ENCODE peak calls at places on chromosomes 11 and 22, in four cellular contexts. One of them, this sample, is unnamed. For H3K9me1, the result is how much of the 10 kb centered on the place peaks cover.

GRCh38 chr11:35812850-35813249 is 131.0 kb upstream of the LDLRAD3 start:
- DNase-seq in K562: no peak
- DNase-seq in endothelial cell of umbilical vein: no peak
- DNase-seq in keratinocyte: no peak
- DNase-seq in this sample: no peak

GRCh38 chr11:2797741-2798361 is 87.7 kb downstream of the CDKN1C start:
- DNase-seq in K562: no peak
- DNase-seq in endothelial cell of umbilical vein: no peak
- DNase-seq in keratinocyte: no peak
- DNase-seq in this sample: no peak

GRCh38 chr11:2801711-2802388 is 83.7 kb downstream of the CDKN1C start:
- DNase-seq in keratinocyte: no peak
- DNase-seq in K562: no peak
- DNase-seq in endothelial cell of umbilical vein: no peak
- DNase-seq in this sample: no peak

GRCh38 chr11:118841469-118842222 is 42.0 kb upstream of the CXCR5 start:
- DNase-seq in endothelial cell of umbilical vein: no peak
- DNase-seq in keratinocyte: no peak
- DNase-seq in K562: no peak
- DNase-seq in this sample: no peak

GRCh38 chr11:65300621-65301290 is 13.9 kb upstream of the CDC42EP2 start:
- DNase-seq in K562: no peak
- DNase-seq in keratinocyte: no peak
- DNase-seq in endothelial cell of umbilical vein: no peak
- DNase-seq in this sample: no peak

GRCh38 chr11:12192796-12193514 is 82.6 kb downstream of the MICAL2 start:
- DNase-seq in K562: peak
- DNase-seq in keratinocyte: no peak
- DNase-seq in endothelial cell of umbilical vein: no peak
- DNase-seq in this sample: no peak

GRCh38 chr22:25085930-25086901 is 113.4 kb upstream of the CRYBB3 start:
- DNase-seq in endothelial cell of umbilical vein: peak
- DNase-seq in K562: no peak
- DNase-seq in keratinocyte: no peak
- DNase-seq in this sample: no peak

GRCh38 chr11:818396-819128 is at the start of gene PNPLA2:
- DNase-seq in keratinocyte: no peak
- DNase-seq in K562: no peak
- DNase-seq in endothelial cell of umbilical vein: no peak
- DNase-seq in this sample: no peak

GRCh38 chr22:45638834-45639746 is 32.5 kb upstream of the ATXN10 start:
- DNase-seq in keratinocyte: peak
- DNase-seq in endothelial cell of umbilical vein: peak
- DNase-seq in K562: peak
- DNase-seq in this sample: no peak

GRCh38 chr11:8040921-8041285 is 40.1 kb upstream of the TUB start:
- DNase-seq in K562: no peak
- DNase-seq in endothelial cell of umbilical vein: no peak
- DNase-seq in keratinocyte: no peak
- DNase-seq in this sample: no peak

GRCh38 chr11:8045839-8046238 is 35.2 kb upstream of the TUB start:
- DNase-seq in keratinocyte: no peak
- DNase-seq in K562: no peak
- DNase-seq in endothelial cell of umbilical vein: no peak
- DNase-seq in this sample: no peak

GRCh38 chr11:8041576-8041975 is 39.4 kb upstream of the TUB start:
- DNase-seq in K562: no peak
- DNase-seq in keratinocyte: no peak
- DNase-seq in endothelial cell of umbilical vein: no peak
- DNase-seq in this sample: no peak

GRCh38 chr11:8040261-8040920 is 40.6 kb upstream of the TUB start:
- DNase-seq in endothelial cell of umbilical vein: no peak
- DNase-seq in keratinocyte: no peak
- DNase-seq in K562: no peak
- DNase-seq in this sample: no peak

DNA sequence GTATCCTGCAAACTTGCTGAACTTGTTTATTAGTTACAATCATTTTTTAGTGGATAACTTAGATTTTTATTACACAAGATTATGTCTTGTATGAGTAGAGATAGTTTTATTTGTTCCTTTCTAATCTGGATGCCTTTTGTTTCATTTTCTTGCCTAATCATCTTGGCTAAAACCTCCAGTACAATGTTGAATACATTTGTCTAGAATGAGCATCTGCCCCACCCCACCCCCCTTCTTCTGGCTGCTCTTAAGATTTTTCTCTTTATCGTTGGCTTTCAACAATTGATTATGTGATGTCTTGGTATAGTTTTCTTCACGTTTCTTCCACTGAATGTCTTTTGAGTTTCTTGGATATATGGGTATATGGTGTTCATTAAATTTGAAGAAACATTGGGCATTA is 37.3 kb upstream of the TUB start:
- DNase-seq in endothelial cell of umbilical vein: no peak
- DNase-seq in keratinocyte: no peak
- DNase-seq in K562: no peak
- DNase-seq in this sample: no peak
- H3K9me1 ChIP-seq in endothelial cell of umbilical vein: under half
- H3K9me1 ChIP-seq in keratinocyte: under half
- H3K9me1 ChIP-seq in K562: under half
- H3K9me1 ChIP-seq in this sample: under half

GRCh38 chr11:34738237-34738636 is 117.3 kb downstream of the EHF start:
- DNase-seq in K562: no peak
- DNase-seq in keratinocyte: no peak
- DNase-seq in endothelial cell of umbilical vein: no peak
- DNase-seq in this sample: no peak

GRCh38 chr11:34731596-34731995 is 110.7 kb downstream of the EHF start:
- DNase-seq in K562: no peak
- DNase-seq in endothelial cell of umbilical vein: no peak
- DNase-seq in keratinocyte: peak
- DNase-seq in this sample: no peak

GRCh38 chr11:34730544-34731295 is 109.8 kb downstream of the EHF start:
- DNase-seq in endothelial cell of umbilical vein: no peak
- DNase-seq in keratinocyte: no peak
- DNase-seq in K562: no peak
- DNase-seq in this sample: no peak

GRCh38 chr11:34728609-34729008 is 107.7 kb downstream of the EHF start:
- DNase-seq in endothelial cell of umbilical vein: no peak
- DNase-seq in K562: no peak
- DNase-seq in keratinocyte: no peak
- DNase-seq in this sample: no peak

DNA sequence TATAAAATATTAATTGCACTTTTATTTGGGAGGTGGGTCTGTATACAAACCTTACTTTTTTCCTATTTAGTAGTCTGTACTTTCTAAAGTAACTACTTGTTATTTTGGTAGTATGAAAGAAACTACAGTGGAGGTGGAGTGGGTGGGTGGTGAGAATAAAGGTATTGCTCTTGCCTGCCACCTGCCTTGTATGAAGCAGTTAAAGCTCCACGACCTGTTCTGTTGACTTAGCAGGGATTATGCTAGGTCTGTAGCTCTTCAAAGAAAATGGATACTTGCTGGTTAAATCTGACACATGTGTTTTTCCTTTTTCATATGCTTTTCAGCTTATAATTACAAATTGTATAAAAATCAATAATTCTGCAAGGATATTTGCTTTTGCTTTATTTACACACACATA is 111.9 kb downstream of the EHF start:
- DNase-seq in endothelial cell of umbilical vein: no peak
- DNase-seq in keratinocyte: no peak
- DNase-seq in K562: no peak
- DNase-seq in this sample: no peak
- H3K9me1 ChIP-seq in endothelial cell of umbilical vein: under half
- H3K9me1 ChIP-seq in keratinocyte: under half
- H3K9me1 ChIP-seq in K562: under half
- H3K9me1 ChIP-seq in this sample: under half

GRCh38 chr11:106497321-106497720 is 419.9 kb downstream of the AASDHPPT start:
- DNase-seq in K562: no peak
- DNase-seq in endothelial cell of umbilical vein: no peak
- DNase-seq in keratinocyte: no peak
- DNase-seq in this sample: no peak

GRCh38 chr11:106496677-106497076 is 419.2 kb downstream of the AASDHPPT start:
- DNase-seq in K562: no peak
- DNase-seq in endothelial cell of umbilical vein: no peak
- DNase-seq in keratinocyte: no peak
- DNase-seq in this sample: peak

GRCh38 chr11:106495046-106495445 is 417.6 kb downstream of the AASDHPPT start:
- DNase-seq in endothelial cell of umbilical vein: no peak
- DNase-seq in K562: no peak
- DNase-seq in keratinocyte: no peak
- DNase-seq in this sample: peak

GRCh38 chr11:106491751-106492150 is 414.3 kb downstream of the AASDHPPT start:
- DNase-seq in K562: no peak
- DNase-seq in keratinocyte: no peak
- DNase-seq in endothelial cell of umbilical vein: no peak
- DNase-seq in this sample: no peak

DNA sequence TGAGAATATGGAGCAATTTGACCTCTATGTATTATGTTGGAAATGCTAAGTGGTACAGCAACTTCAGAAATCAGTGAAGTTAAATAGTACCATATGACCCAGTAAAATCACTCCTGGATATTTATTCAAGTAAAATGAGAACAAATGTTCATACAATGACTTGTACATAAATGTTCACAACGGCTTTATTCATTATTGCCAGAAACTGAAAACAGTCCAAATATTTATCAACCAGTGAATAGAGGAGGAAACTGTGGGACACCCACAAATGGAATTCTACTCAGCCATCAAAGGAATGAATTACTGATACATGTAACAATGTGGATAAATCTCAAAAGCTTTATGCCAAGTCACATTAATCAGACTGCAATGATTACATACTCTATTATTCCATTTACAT is 416.3 kb downstream of the AASDHPPT start:
- DNase-seq in endothelial cell of umbilical vein: no peak
- DNase-seq in K562: no peak
- DNase-seq in keratinocyte: no peak
- DNase-seq in this sample: peak
- H3K9me1 ChIP-seq in endothelial cell of umbilical vein: under half
- H3K9me1 ChIP-seq in K562: under half
- H3K9me1 ChIP-seq in keratinocyte: under half
- H3K9me1 ChIP-seq in this sample: under half

DNA sequence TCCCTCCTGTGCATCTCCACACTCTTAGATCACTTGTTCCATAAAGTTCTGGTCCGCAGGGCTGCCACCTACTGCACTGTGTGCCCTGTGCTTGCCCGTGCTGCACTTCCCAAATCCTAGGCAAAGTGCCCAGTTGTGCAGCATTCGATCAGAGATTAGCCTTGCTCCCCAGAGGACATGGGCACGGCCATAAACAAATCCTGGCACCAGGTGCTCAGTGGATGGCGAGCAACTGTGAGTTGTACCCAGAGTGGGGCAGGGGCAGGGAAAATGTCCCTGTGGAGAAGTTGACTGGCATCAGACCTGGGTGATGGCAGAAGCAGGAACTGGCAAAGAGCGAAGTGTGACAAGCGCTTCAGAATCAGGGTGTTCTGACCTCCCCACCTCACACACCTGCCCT is 4.7 kb downstream of the FADS2 start:
- DNase-seq in keratinocyte: no peak
- DNase-seq in K562: no peak
- DNase-seq in endothelial cell of umbilical vein: no peak
- DNase-seq in this sample: no peak
- H3K9me1 ChIP-seq in keratinocyte: under half
- H3K9me1 ChIP-seq in K562: under half
- H3K9me1 ChIP-seq in endothelial cell of umbilical vein: under half
- H3K9me1 ChIP-seq in this sample: under half

GRCh38 chr22:32680895-32681294 is 120.6 kb upstream of the TIMP3 start:
- DNase-seq in endothelial cell of umbilical vein: no peak
- DNase-seq in keratinocyte: no peak
- DNase-seq in K562: no peak
- DNase-seq in this sample: no peak

GRCh38 chr22:32684148-32684821 is 117.2 kb upstream of the TIMP3 start:
- DNase-seq in keratinocyte: no peak
- DNase-seq in endothelial cell of umbilical vein: no peak
- DNase-seq in K562: no peak
- DNase-seq in this sample: peak

GRCh38 chr22:32685527-32685926 is 116.0 kb upstream of the TIMP3 start:
- DNase-seq in endothelial cell of umbilical vein: no peak
- DNase-seq in keratinocyte: no peak
- DNase-seq in K562: no peak
- DNase-seq in this sample: peak

GRCh38 chr22:32686354-32686753 is 115.2 kb upstream of the TIMP3 start:
- DNase-seq in K562: no peak
- DNase-seq in endothelial cell of umbilical vein: no peak
- DNase-seq in keratinocyte: no peak
- DNase-seq in this sample: peak

DNA sequence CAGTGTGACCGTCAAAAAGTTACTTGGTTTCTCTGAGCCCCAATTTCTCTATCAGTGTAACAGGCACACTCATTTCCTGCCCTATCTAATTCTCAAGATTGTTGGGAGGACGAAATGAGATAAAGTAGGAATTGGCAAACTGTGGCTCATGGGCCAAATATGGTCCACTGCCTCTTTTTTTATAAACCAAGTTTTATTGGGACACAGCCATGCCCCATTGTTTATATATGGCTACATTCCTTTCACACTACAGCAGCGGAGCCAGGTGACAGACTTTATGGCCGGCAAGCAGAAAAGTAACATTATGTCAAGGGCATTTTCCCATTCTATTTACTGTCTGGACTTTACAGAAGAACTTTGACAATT is 116.7 kb upstream of the TIMP3 start:
- DNase-seq in keratinocyte: no peak
- DNase-seq in endothelial cell of umbilical vein: no peak
- DNase-seq in K562: no peak
- DNase-seq in this sample: peak
- H3K9me1 ChIP-seq in keratinocyte: under half
- H3K9me1 ChIP-seq in endothelial cell of umbilical vein: under half
- H3K9me1 ChIP-seq in K562: under half
- H3K9me1 ChIP-seq in this sample: under half

DNA sequence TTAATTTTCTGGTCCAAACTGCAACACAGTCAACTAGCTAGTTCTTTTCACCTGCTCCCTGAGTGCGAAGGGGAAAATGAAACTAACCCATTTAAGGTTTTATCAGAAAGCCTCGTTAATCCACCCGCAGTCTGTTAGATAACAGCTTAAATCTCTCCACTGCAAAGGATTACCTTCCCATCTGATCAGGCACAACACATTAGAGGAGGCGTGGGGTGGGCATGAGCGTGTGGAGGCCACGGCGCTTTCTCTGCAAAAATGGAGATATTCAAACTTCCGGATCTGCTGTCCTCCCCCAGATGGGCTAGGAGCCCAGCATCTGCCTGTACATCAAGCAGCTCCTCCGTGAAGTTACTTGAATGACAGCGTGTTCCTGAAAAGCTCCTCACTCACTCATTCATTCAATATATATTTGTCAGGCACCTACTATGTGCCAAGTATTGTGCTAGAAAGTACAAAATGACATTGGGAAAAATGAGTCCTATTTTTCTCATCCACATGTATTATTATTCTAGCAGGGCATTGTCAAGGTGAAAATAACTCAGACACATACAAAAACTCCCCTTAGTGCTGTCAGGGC is 13.5 kb upstream of the ANKK1 start:
- DNase-seq in keratinocyte: no peak
- DNase-seq in K562: peak
- DNase-seq in endothelial cell of umbilical vein: no peak
- DNase-seq in this sample: no peak
- H3K9me1 ChIP-seq in keratinocyte: under half
- H3K9me1 ChIP-seq in K562: under half
- H3K9me1 ChIP-seq in endothelial cell of umbilical vein: under half
- H3K9me1 ChIP-seq in this sample: under half

GRCh38 chr22:35392357-35392756 is 7.6 kb upstream of the MCM5 start:
- DNase-seq in endothelial cell of umbilical vein: no peak
- DNase-seq in keratinocyte: no peak
- DNase-seq in K562: no peak
- DNase-seq in this sample: no peak
- H3K9me1 ChIP-seq in endothelial cell of umbilical vein: under half
- H3K9me1 ChIP-seq in keratinocyte: under half
- H3K9me1 ChIP-seq in K562: under half
- H3K9me1 ChIP-seq in this sample: under half